ENCODE peak calls at places on chromosome 20, in eight cellular contexts. A is activated naive CD4-positive, alpha-beta T cell; O is RWPE1; S is hypothalamus; Z is MM.1S; T is left ventricle myocardium inferior; X is B cell; Y is NCI-H1048. N is an unnamed sample.

GRCh38 chr20:62377615-62378085 is 9.3 kb upstream of the RPS21 start:
- DNase-seq in A (no peak), O (no peak), S (no peak), Z (no peak), T (peak), X (no peak), Y (no peak), N (no peak)

GRCh38 chr20:38735172-38735571 is 10.9 kb downstream of the SLC32A1 start:
- DNase-seq in A (no peak), O (no peak), S (no peak), Z (no peak), T (no peak), X (no peak), Y (no peak), N (no peak)

GRCh38 chr20:478010-478948 is 15.9 kb upstream of the TBC1D20 start:
- DNase-seq in A (no peak), O (no peak), S (no peak), Z (no peak), T (no peak), X (no peak), Y (no peak), N (peak)

GRCh38 chr20:58308680-58309527 is 611 bp upstream of the RAB22A start:
- DNase-seq in A (peak), O (peak), S (peak), Z (peak), T (peak), X (peak), Y (no peak), N (peak)

GRCh38 chr20:6906871-6907270 is 139.4 kb downstream of the BMP2 start:
- DNase-seq in A (no peak), O (no peak), S (no peak), Z (no peak), T (no peak), X (no peak), Y (no peak), N (no peak)

GRCh38 chr20:54339093-54339492 is 131.2 kb downstream of the PFDN4 start:
- DNase-seq in A (no peak), O (no peak), S (no peak), Z (no peak), T (no peak), X (no peak), Y (no peak), N (no peak)

GRCh38 chr20:51899674-51900073 is 97.4 kb upstream of the SALL4 start:
- DNase-seq in A (no peak), O (no peak), S (no peak), Z (no peak), T (no peak), X (no peak), Y (no peak), N (no peak)

GRCh38 chr20:41293269-41294037 is 24.1 kb downstream of the ZHX3 start:
- DNase-seq in A (no peak), O (no peak), S (no peak), Z (no peak), T (no peak), X (no peak), Y (no peak), N (peak)

GRCh38 chr20:48690888-48691287 is 136.9 kb downstream of the PREX1 start:
- DNase-seq in A (no peak), O (no peak), S (no peak), Z (no peak), T (no peak), X (no peak), Y (no peak), N (no peak)

GRCh38 chr20:8315639-8316573 is 183.8 kb downstream of the PLCB1 start:
- DNase-seq in A (no peak), O (no peak), S (no peak), Z (no peak), T (no peak), X (no peak), Y (no peak), N (no peak)

GRCh38 chr20:59006864-59007757 is at the start of gene CTSZ:
- DNase-seq in A (peak), O (peak), S (no peak), Z (peak), T (peak), X (no peak), Y (no peak), N (peak)

GRCh38 chr20:33561981-33562601 is 72.2 kb downstream of the CBFA2T2 start:
- DNase-seq in A (no peak), O (peak), S (no peak), Z (no peak), T (peak), X (no peak), Y (peak), N (peak)

GRCh38 chr20:53735536-53736050 is 142.0 kb upstream of the ZNF217 start:
- DNase-seq in A (no peak), O (peak), S (no peak), Z (peak), T (no peak), X (no peak), Y (no peak), N (peak)

GRCh38 chr20:1108437-1108920 is 9.9 kb upstream of the PSMF1 start:
- DNase-seq in A (peak), O (peak), S (no peak), Z (peak), T (peak), X (peak), Y (no peak), N (peak)

GRCh38 chr20:36904690-36905089 is 28.8 kb downstream of the TLDC2 start:
- DNase-seq in A (no peak), O (no peak), S (no peak), Z (no peak), T (no peak), X (no peak), Y (no peak), N (no peak)

GRCh38 chr20:50050660-50051308 is 62.2 kb downstream of the UBE2V1 start:
- DNase-seq in A (no peak), O (no peak), S (no peak), Z (no peak), T (no peak), X (no peak), Y (no peak), N (no peak)

GRCh38 chr20:4819901-4820300 is 98.2 kb downstream of the PRND start:
- DNase-seq in A (no peak), O (no peak), S (no peak), Z (no peak), T (no peak), X (no peak), Y (no peak), N (no peak)

GRCh38 chr20:11266571-11266970 is 592.8 kb upstream of the JAG1 start:
- DNase-seq in A (no peak), O (no peak), S (no peak), Z (no peak), T (no peak), X (no peak), Y (no peak), N (no peak)

GRCh38 chr20:51562334-51563140 is 20.0 kb upstream of the NFATC2 start:
- DNase-seq in A (no peak), O (peak), S (peak), Z (no peak), T (peak), X (no peak), Y (no peak), N (peak)

GRCh38 chr20:49319204-49319809 is 41.5 kb upstream of the ZNFX1 start:
- DNase-seq in A (no peak), O (no peak), S (no peak), Z (no peak), T (no peak), X (no peak), Y (no peak), N (no peak)

GRCh38 chr20:18672826-18673225 is 85.0 kb downstream of the DTD1 start:
- DNase-seq in A (no peak), O (no peak), S (no peak), Z (no peak), T (no peak), X (no peak), Y (no peak), N (no peak)

GRCh38 chr20:45971675-45972499 is at the start of gene ZNF335:
- DNase-seq in A (peak), O (peak), S (peak), Z (peak), T (peak), X (peak), Y (peak), N (peak)

GRCh38 chr20:10551732-10552724 is 116.9 kb downstream of the SLX4IP start:
- DNase-seq in A (no peak), O (no peak), S (no peak), Z (no peak), T (no peak), X (no peak), Y (no peak), N (peak)

GRCh38 chr20:9220874-9221547 is 152.1 kb downstream of the PLCB4 start:
- DNase-seq in A (no peak), O (no peak), S (no peak), Z (no peak), T (no peak), X (no peak), Y (no peak), N (peak)

GRCh38 chr20:41408131-41408789 is 41.6 kb upstream of the EMILIN3 start:
- DNase-seq in A (no peak), O (no peak), S (no peak), Z (peak), T (no peak), X (no peak), Y (no peak), N (no peak)

GRCh38 chr20:22862645-22863230 is 172.4 kb upstream of the SSTR4 start:
- DNase-seq in A (no peak), O (peak), S (no peak), Z (no peak), T (peak), X (no peak), Y (no peak), N (no peak)

GRCh38 chr20:3890999-3891929 is 2.1 kb downstream of the PANK2 start:
- DNase-seq in A (no peak), O (no peak), S (no peak), Z (no peak), T (no peak), X (no peak), Y (no peak), N (no peak)

GRCh38 chr20:47927944-47928343 is 142.7 kb upstream of the SULF2 start:
- DNase-seq in A (no peak), O (peak), S (no peak), Z (no peak), T (no peak), X (no peak), Y (no peak), N (no peak)

GRCh38 chr20:8361008-8361652 is 229.1 kb downstream of the PLCB1 start:
- DNase-seq in A (no peak), O (no peak), S (no peak), Z (no peak), T (no peak), X (no peak), Y (no peak), N (peak)

GRCh38 chr20:48329676-48330644 is 497.8 kb downstream of the PREX1 start:
- DNase-seq in A (no peak), O (no peak), S (no peak), Z (no peak), T (no peak), X (peak), Y (no peak), N (peak)